ENCODE peak calls at places on chromosomes 13 and 19, in ten cellular contexts. A is body of pancreas; L is esophagus squamous epithelium; P is uterus; B is endothelial cell of umbilical vein; C is IMR-90; N is upper lobe of right lung; Q is CD8-positive, alpha-beta T cell; T is adrenal gland; Z is vagina. K is an unnamed sample. For H3K4me1, the result is how much of the 10 kb centered on the place peaks cover.

GRCh38 chr19:32558607-32559228 is 22.3 kb upstream of the PDCD5 start:
- DNase-seq in T (no peak), Q (no peak), B (no peak), Z (no peak), A (no peak), C (no peak), N (no peak), L (no peak), P (no peak), K (no peak)

GRCh38 chr19:11538232-11539036 is at the start of gene CNN1:
- DNase-seq in L (no peak), B (peak), N (no peak), A (peak), T (no peak), C (peak), Z (no peak), Q (no peak), P (peak), K (peak)

GRCh38 chr19:3135961-3136683 is at the start of gene GNA15:
- DNase-seq in C (no peak), A (peak), B (no peak), T (peak), L (no peak), N (peak), Z (no peak), P (no peak), Q (no peak), K (no peak)

GRCh38 chr13:100129605-100130004 is 40.7 kb downstream of the PCCA start:
- DNase-seq in T (peak), Q (no peak), C (no peak), B (peak), A (peak), L (no peak), N (no peak), P (no peak), Z (no peak), K (no peak)

GRCh38 chr19:40443930-40444180 is 280 bp downstream of the SERTAD3 start:
- DNase-seq in L (no peak), Q (no peak), A (no peak), B (no peak), T (no peak), P (no peak), N (no peak), C (no peak), Z (no peak), K (no peak)

GRCh38 chr13:78595458-78595818 is 7.9 kb downstream of the POU4F1 start:
- DNase-seq in P (no peak), C (no peak), A (no peak), B (no peak), Q (no peak), L (no peak), Z (no peak), N (no peak), T (no peak), K (no peak)

GRCh38 chr19:1173845-1174809 is at the start of gene SBNO2:
- DNase-seq in L (peak), Q (peak), N (peak), B (peak), Z (no peak), A (peak), P (peak), T (peak), C (peak), K (peak)

GRCh38 chr19:4722671-4723464 is 774 bp downstream of the DPP9 start:
- DNase-seq in Z (no peak), B (peak), Q (no peak), L (no peak), P (peak), N (no peak), T (peak), C (peak), A (peak), K (peak)

GRCh38 chr19:35911790-35912189 is 3.7 kb upstream of the TYROBP start:
- DNase-seq in A (peak), L (no peak), P (no peak), N (peak), B (no peak), Z (no peak), Q (no peak), T (no peak), C (peak), K (no peak)

GRCh38 chr13:79228972-79229371 is 177.1 kb downstream of the RBM26 start:
- DNase-seq in Z (no peak), A (no peak), P (no peak), C (no peak), Q (no peak), T (no peak), L (no peak), N (no peak), B (no peak), K (no peak)

GRCh38 chr19:3977242-3978143 is 6.6 kb upstream of the DAPK3 start:
- DNase-seq in L (no peak), C (no peak), P (no peak), B (no peak), N (no peak), Z (no peak), T (no peak), Q (no peak), A (no peak), K (peak)

GRCh38 chr13:72850959-72851677 is 69.2 kb downstream of the PIBF1 start:
- DNase-seq in A (peak), L (no peak), C (no peak), Z (no peak), B (no peak), Q (no peak), T (no peak), P (no peak), N (no peak), K (peak)

GRCh38 chr19:40502647-40503046 is 35.8 kb downstream of the SPTBN4 start:
- DNase-seq in A (peak), T (no peak), B (no peak), N (no peak), Q (no peak), L (no peak), C (no peak), Z (no peak), P (no peak), K (no peak)

GRCh38 chr19:33259532-33259931 is 33.9 kb upstream of the SLC7A10 start:
- DNase-seq in T (peak), L (no peak), C (no peak), B (no peak), N (no peak), Q (no peak), P (no peak), Z (no peak), A (peak), K (no peak)

GRCh38 chr19:2352121-2352520 is 7.9 kb upstream of the TMPRSS9 start:
- DNase-seq in L (no peak), N (no peak), B (no peak), Z (no peak), A (no peak), C (no peak), Q (no peak), T (no peak), P (no peak), K (no peak)

DNA sequence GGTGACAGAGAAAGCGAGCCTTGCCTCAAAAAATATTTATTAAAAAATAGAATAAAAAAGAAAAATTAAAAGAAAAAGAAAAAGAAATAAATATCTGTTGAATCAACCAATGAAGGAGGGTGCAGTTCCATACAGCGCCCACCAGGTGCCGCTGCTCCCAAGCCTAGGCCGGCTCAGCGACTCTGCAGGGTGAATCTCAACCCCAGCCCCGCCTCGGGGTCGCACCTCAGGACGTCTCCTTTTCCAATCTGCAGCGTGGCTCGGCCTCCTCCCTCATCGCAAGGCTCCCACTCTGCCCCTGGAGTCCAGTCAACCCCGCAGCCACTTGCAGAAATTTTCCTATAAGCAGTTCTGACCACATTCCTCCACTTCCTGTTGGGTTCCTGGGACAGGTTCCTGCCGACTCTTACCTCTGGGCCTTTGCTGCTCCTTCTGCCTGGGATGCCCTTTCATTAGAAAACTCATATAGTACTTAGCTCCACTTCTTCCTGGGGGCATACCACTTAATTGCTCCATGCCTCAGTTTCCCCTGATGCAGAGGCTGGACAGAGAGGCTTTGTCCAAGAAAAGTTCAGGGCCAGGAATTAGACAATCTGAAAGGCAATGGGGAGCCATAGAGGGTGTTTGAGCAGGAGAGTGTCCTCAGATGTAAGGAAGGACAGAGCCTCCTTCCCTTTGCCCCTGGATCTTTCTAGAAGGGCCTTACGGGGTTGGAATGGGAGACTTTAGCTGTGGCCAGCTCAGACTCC is 24.3 kb downstream of the NFILZ start:
- DNase-seq in B (peak), P (peak), Q (peak), N (peak), Z (no peak), C (peak), A (peak), L (no peak), T (peak), K (peak)
- H3K4me3 ChIP-seq in B (no peak), P (no peak), Q (peak), N (no peak), Z (no peak), C (no peak), A (no peak), L (peak), T (no peak), K (no peak)

DNA sequence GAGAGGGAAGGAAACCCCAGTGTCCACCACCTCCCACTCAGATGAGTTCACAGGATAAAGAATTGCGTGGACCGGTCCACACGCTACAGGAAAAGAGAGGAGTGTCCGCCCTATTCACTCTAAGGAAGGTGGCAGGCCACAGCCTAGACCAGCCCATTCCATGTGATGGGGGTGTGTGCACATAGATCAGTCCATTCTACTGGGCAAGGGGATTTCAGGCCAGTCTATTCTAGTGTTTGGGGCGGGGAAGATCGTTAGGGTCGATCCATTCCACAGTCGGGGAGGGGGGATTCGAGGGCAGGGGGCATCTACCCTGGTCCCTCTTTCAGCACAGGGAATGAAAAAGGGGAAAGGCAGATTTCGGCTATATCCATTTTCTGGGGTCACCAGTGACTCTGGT is 7.8 kb downstream of the FIZ1 start:
- DNase-seq in Z (no peak), B (no peak), A (no peak), P (no peak), T (no peak), Q (no peak), C (no peak), N (no peak), L (no peak), K (no peak)
- TF ChIP-seq CTCF in Z (no peak), B (no peak), A (no peak), P (no peak), T (no peak), Q (no peak), C (no peak), N (no peak), L (no peak), K (no peak)

GRCh38 chr19:18483119-18483518 is 38.8 kb downstream of the ELL start:
- DNase-seq in Z (no peak), Q (no peak), N (no peak), B (no peak), T (no peak), A (no peak), P (no peak), L (no peak), C (no peak), K (no peak)
- H3K4me1 ChIP-seq in Z (half or more), Q (under half), N (half or more), B (under half), T (under half), A (half or more), P (under half), L (half or more), C (under half), K (under half)

DNA sequence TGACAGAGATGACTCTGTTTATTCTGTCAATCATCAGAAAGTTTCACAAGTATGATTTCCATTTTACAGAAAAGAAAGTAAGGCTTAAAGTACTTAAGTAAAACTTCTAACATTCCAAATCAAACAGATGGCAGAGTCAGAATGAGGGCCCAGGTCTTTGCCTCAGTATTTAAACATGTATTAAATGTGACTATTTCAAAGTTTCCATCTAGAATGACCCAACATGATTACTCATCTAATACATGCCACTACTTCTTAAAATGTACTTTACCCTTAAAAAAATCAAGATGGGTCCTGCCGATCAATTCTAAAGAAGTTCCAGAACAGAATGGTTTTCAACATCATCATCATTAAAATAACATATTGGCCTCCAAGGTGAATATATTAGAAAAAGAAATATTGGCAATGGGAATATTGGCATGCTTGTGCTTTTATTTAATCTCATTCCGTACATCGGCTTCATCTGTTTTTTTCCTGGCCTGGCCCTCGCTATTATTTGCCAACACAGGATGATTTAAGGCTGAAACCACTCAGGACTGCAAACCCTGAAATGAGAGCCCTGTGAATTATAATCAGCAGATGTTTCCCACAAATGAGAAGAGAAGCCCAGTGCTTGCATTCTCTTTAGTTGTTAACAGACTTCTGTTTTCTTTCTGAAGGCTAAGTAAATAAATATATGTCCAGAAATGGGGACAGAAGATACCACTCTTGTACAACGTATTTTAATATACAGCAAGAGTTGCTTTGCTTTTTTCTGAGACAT is 340.0 kb downstream of the DNAJC15 start:
- DNase-seq in Q (no peak), C (peak), T (no peak), P (no peak), A (no peak), N (no peak), L (no peak), Z (no peak), B (peak), K (peak)
- H3K4me3 ChIP-seq in Q (no peak), C (no peak), T (no peak), P (no peak), A (no peak), N (no peak), L (no peak), Z (no peak), B (no peak), K (peak)

DNA sequence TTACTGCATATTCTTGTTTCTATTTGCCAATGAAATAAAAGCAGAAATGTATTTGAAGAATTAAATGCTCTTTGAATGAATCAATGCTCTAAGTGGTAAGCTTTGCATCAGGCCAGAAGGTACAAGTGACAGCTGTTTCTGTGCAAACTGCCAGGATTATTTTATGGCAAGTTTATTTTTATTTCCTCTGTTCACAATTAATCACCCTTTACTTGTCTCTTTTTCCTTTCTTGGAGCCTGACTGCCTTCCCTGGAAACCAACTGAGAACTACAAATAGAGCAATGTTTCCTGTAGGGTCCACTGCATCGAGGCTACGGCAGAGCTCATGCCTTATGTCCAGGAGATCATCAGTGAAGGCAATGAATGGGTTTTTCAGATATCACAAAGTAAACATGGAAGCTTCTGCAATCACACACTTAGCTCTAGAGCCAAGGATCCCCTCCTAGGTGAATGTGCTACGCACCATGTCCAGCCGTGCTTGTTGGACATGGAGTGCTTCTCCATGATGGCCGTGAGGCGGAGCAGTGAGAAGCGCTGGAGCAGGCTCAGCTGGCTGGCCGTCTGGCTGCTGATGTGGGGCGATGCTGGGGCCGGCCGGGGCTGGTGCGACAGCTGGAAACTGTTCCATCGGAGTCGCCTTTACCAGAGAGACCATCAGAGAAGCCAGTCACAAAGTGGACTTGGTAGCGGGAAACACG is 110.8 kb downstream of the KL start:
- DNase-seq in P (peak), N (no peak), C (peak), Z (no peak), A (peak), Q (no peak), B (peak), L (no peak), T (no peak), K (no peak)
- TF ChIP-seq CTCF in P (no peak), N (no peak), C (no peak), Z (no peak), A (no peak), Q (no peak), B (no peak), L (no peak), T (no peak), K (no peak)

GRCh38 chr19:10421240-10421948 is 1.1 kb downstream of the PDE4A start:
- DNase-seq in L (no peak), A (no peak), B (no peak), Q (no peak), C (no peak), Z (no peak), N (no peak), T (no peak), P (no peak), K (no peak)
- H3K4me1 ChIP-seq in L (half or more), A (under half), B (under half), Q (half or more), C (under half), Z (half or more), N (under half), T (under half), P (under half), K (under half)

DNA sequence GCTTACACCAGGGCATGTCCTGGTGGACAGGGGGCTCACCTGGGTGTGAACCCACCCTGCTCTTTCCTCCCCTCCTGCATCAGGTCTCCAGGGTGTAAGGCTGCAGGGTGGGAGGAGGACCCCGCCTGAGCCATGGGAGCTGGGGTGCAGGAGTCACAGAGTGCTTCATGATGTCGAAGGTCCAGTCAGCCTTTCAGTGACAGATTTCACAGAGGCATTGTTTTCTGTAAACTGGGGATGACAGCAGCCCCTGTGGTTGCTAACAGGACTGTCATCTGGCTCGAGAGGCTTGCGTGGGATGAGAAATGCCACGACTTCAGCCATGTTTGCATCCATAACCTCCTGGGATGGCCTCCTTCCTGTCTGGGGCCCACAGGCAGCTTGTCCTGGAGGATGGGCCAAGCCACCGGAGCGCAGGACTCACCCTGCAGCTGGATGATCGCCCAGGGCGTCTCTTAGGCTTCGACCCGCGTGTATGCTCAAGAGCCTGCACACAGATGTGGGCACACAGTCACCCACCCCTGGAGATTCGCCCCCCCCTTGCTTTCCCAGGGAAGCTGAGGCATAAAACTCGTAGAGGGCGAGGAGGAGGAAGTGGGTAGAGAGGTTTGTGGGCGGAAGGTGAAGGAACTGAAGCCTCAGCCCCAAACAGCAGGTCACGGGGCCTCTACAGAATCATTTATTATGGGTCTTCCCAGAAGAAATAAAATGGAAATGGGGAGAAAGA is 4.9 kb downstream of the NANOS3 start:
- DNase-seq in P (no peak), C (peak), T (no peak), Z (no peak), B (no peak), Q (peak), A (peak), N (peak), L (no peak), K (no peak)
- H3K4me3 ChIP-seq in P (no peak), C (no peak), T (no peak), Z (no peak), B (no peak), Q (peak), A (no peak), N (no peak), L (no peak), K (no peak)

DNA sequence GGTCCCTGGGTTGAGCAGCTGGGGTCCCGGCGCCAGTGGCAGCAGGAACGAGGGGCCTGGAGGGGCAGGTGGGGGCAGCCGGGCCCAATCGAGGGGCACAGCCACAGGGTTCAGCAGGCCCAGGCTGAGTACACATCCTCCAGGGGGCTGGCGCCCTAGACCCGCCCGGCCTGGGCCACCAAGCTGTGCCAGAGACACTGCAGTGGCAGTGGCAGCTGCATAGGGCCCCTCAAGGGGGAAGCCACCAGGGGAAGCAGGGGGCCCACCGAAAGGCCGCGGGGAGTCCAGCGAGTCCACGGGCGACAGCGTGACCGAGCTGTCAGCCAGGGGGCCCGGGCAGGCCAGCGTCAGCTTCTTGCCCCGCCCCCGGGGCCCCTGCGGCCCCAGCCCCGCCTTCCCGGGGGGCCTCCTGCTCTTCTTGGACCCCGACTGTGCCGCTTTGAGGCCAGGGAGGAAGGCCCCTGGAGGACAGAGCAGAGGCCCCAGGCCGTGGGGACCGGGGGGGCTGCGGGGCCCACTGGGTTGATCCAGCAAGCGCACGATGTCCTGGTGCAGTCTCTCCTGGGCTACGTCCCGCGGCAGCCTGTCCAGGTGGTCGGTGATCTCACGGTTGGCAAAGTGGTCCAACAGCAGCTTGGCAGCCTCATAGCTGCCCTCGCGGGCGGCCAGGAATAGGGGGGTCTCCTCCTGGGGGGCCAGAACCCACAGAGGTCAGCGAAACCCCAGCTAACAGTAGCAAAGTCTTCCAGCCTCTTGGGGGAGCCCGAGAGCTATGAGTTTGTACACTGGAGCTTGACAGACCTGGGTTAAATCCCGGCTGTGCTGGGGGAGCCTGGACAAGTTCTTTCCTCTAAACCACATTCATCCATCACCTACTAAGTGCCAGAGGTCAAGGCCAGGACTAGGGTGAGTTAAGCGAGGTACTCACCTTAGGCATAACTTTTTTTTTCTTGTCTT is 39.5 kb downstream of the NOTCH3 start:
- DNase-seq in N (no peak), A (no peak), C (peak), T (peak), B (no peak), L (no peak), Z (no peak), P (no peak), Q (no peak), K (peak)
- TF ChIP-seq CTCF in N (peak), A (no peak), C (peak), T (peak), B (peak), L (no peak), Z (no peak), P (no peak), Q (no peak), K (peak)

GRCh38 chr19:18506545-18506944 is 15.3 kb downstream of the ELL start:
- DNase-seq in T (no peak), B (no peak), P (no peak), L (no peak), Q (no peak), A (no peak), C (no peak), N (no peak), Z (no peak), K (no peak)
- H3K4me1 ChIP-seq in T (under half), B (under half), P (under half), L (half or more), Q (half or more), A (half or more), C (under half), N (half or more), Z (half or more), K (under half)

K was measured in BE2C.